ENCODE peak calls at places on chromosomes 3 and 15, in six cellular contexts. R is psoas muscle, Y is HFF-Myc, X is DND-41, C is tibial artery, I is GM06990. F is an unnamed sample.

GRCh38 chr15:81098884-81099601 is 35.0 kb upstream of the CFAP161 start:
- DNase-seq in R (peak), Y (no peak), X (no peak), C (peak), I (no peak), F (no peak)

GRCh38 chr15:68208641-68209240 is 3.6 kb upstream of the CALML4 start:
- DNase-seq in R (no peak), Y (no peak), X (no peak), C (peak), I (no peak), F (no peak)

GRCh38 chr3:67018789-67019525 is 20.9 kb downstream of the KBTBD8 start:
- DNase-seq in R (no peak), Y (no peak), X (no peak), C (no peak), I (no peak), F (no peak)

GRCh38 chr3:125055913-125056705 is at the start of gene HEG1:
- DNase-seq in R (peak), Y (no peak), X (peak), C (peak), I (peak), F (peak)

GRCh38 chr3:99952306-99952705 is 134.6 kb downstream of the CMSS1 start:
- DNase-seq in R (no peak), Y (no peak), X (no peak), C (no peak), I (no peak), F (no peak)

GRCh38 chr3:30231277-30232141 is 374.9 kb upstream of the TGFBR2 start:
- DNase-seq in R (no peak), Y (peak), X (no peak), C (no peak), I (no peak), F (no peak)

GRCh38 chr3:514206-514605 is 317.6 kb downstream of the CHL1 start:
- DNase-seq in R (no peak), Y (no peak), X (no peak), C (no peak), I (no peak), F (no peak)

GRCh38 chr3:106560451-106560966 is 691.7 kb upstream of the CBLB start:
- DNase-seq in R (no peak), Y (no peak), X (no peak), C (no peak), I (no peak), F (no peak)

GRCh38 chr15:89656116-89656815 is 999 bp upstream of the KIF7 start:
- DNase-seq in R (no peak), Y (no peak), X (no peak), C (peak), I (no peak), F (no peak)

GRCh38 chr3:183013074-183013473 is 32.7 kb upstream of the DCUN1D1 start:
- DNase-seq in R (no peak), Y (no peak), X (no peak), C (no peak), I (no peak), F (no peak)

GRCh38 chr15:93038064-93038705 is 50.8 kb downstream of the RGMA start:
- DNase-seq in R (peak), Y (no peak), X (no peak), C (no peak), I (no peak), F (no peak)

GRCh38 chr15:101723161-101723873 is 956 bp downstream of the TARS3 start:
- DNase-seq in R (no peak), Y (peak), X (peak), C (no peak), I (peak), F (no peak)

GRCh38 chr3:175307642-175308041 is 448.5 kb downstream of the NAALADL2 start:
- DNase-seq in R (no peak), Y (no peak), X (no peak), C (no peak), I (no peak), F (no peak)

GRCh38 chr3:116085456-116085855 is 359.8 kb downstream of the LSAMP start:
- DNase-seq in R (no peak), Y (no peak), X (no peak), C (no peak), I (no peak), F (no peak)

GRCh38 chr15:58510715-58511465 is 79.1 kb downstream of the LIPC start:
- DNase-seq in R (no peak), Y (no peak), X (no peak), C (no peak), I (no peak), F (no peak)

GRCh38 chr15:73704869-73705645 is 20.9 kb downstream of the CD276 start:
- DNase-seq in R (peak), Y (no peak), X (peak), C (peak), I (peak), F (peak)

GRCh38 chr3:116135462-116135861 is 309.8 kb downstream of the LSAMP start:
- DNase-seq in R (peak), Y (peak), X (no peak), C (no peak), I (no peak), F (no peak)

GRCh38 chr15:90918034-90918788 is 14.1 kb downstream of the HDDC3 start:
- DNase-seq in R (peak), Y (no peak), X (no peak), C (no peak), I (no peak), F (no peak)

GRCh38 chr3:135622657-135623056 is 342.9 kb upstream of the PPP2R3A start:
- DNase-seq in R (no peak), Y (no peak), X (no peak), C (no peak), I (no peak), F (no peak)

GRCh38 chr3:186220886-186221285 is 112.0 kb upstream of the ETV5 start:
- DNase-seq in R (peak), Y (no peak), X (no peak), C (peak), I (no peak), F (no peak)
- TF ChIP-seq CTCF in R (peak), Y (no peak), X (no peak), C (peak), I (no peak), F (no peak)

GRCh38 chr15:51830279-51830806 is 890 bp downstream of the TMOD3 start:
- DNase-seq in R (no peak), Y (peak), X (no peak), C (no peak), I (peak), F (no peak)

GRCh38 chr15:51837784-51838183 is 8.3 kb downstream of the TMOD3 start:
- DNase-seq in R (no peak), Y (no peak), X (no peak), C (no peak), I (peak), F (no peak)

GRCh38 chr15:51828621-51829359 is 663 bp upstream of the TMOD3 start:
- DNase-seq in R (no peak), Y (no peak), X (no peak), C (no peak), I (no peak), F (no peak)

GRCh38 chr15:51829360-51830278 is at the start of gene TMOD3:
- DNase-seq in R (peak), Y (no peak), X (peak), C (peak), I (peak), F (peak)

GRCh38 chr15:51833782-51834181 is 4.3 kb downstream of the TMOD3 start:
- DNase-seq in R (no peak), Y (no peak), X (no peak), C (no peak), I (no peak), F (no peak)
- TF ChIP-seq CTCF in R (no peak), Y (no peak), X (no peak), C (no peak), I (no peak), F (no peak)

GRCh38 chr3:11653298-11654055 is 9.8 kb upstream of the VGLL4 start:
- DNase-seq in R (no peak), Y (no peak), X (no peak), C (no peak), I (no peak), F (no peak)
- TF ChIP-seq CTCF in R (peak), Y (no peak), X (peak), C (no peak), I (no peak), F (no peak)

GRCh38 chr3:33003308-33003707 is 51.9 kb downstream of the CCR4 start:
- DNase-seq in R (no peak), Y (no peak), X (no peak), C (no peak), I (no peak), F (no peak)
- TF ChIP-seq CTCF in R (no peak), Y (no peak), X (no peak), C (no peak), I (no peak), F (no peak)

GRCh38 chr3:13749063-13749764 is 130.7 kb downstream of the WNT7A start:
- DNase-seq in R (no peak), Y (no peak), X (no peak), C (no peak), I (no peak), F (no peak)
- TF ChIP-seq CTCF in R (no peak), Y (no peak), X (no peak), C (no peak), I (no peak), F (no peak)

GRCh38 chr15:79130535-79131130 is 40.1 kb upstream of the RASGRF1 start:
- DNase-seq in R (no peak), Y (no peak), X (no peak), C (no peak), I (no peak), F (no peak)
- TF ChIP-seq CTCF in R (no peak), Y (peak), X (no peak), C (no peak), I (peak), F (no peak)

GRCh38 chr15:56286213-56286612 is 42.5 kb upstream of the RFX7 start:
- DNase-seq in R (no peak), Y (no peak), X (peak), C (no peak), I (no peak), F (no peak)
- TF ChIP-seq CTCF in R (peak), Y (peak), X (peak), C (no peak), I (peak), F (no peak)

DNA sequence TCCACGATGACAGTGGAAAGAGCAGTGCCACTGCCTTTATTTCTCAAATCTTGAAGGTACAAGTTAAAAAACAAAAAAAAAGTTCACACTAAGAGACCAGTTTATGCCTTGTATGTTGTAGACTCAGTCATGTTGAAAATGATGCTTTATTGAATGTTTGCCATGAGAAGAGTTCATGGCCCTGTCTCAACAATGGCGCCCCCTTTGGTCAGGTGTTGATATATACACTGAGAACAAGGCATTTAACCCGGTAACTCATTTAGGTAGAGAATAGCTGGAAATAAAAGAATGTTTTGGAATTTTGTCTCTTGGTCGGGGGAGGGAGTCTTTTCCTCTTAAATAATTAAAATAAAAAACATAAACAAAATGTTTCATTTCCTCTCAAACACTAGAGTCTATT is 145.6 kb upstream of the SLC2A2 start:
- DNase-seq in R (no peak), Y (no peak), X (no peak), C (no peak), I (no peak), F (no peak)
- TF ChIP-seq CTCF in R (no peak), Y (peak), X (peak), C (no peak), I (peak), F (no peak)

GRCh38 chr3:180804871-180805430 is 107.5 kb upstream of the FXR1 start:
- DNase-seq in R (no peak), Y (no peak), X (no peak), C (no peak), I (no peak), F (no peak)
- TF ChIP-seq CTCF in R (peak), Y (no peak), X (no peak), C (peak), I (no peak), F (no peak)

GRCh38 chr15:79314186-79314585 is 3.3 kb downstream of the TMED3 start:
- DNase-seq in R (no peak), Y (no peak), X (no peak), C (no peak), I (no peak), F (no peak)

GRCh38 chr15:79310612-79310984 is 314 bp upstream of the TMED3 start:
- DNase-seq in R (no peak), Y (no peak), X (no peak), C (no peak), I (no peak), F (no peak)

GRCh38 chr15:79311901-79312553 is 1.1 kb downstream of the TMED3 start:
- DNase-seq in R (no peak), Y (no peak), X (no peak), C (no peak), I (peak), F (no peak)

GRCh38 chr15:79308874-79309273 is 2.0 kb upstream of the TMED3 start:
- DNase-seq in R (no peak), Y (no peak), X (no peak), C (no peak), I (no peak), F (no peak)

GRCh38 chr15:79310985-79311900 is at the start of gene TMED3:
- DNase-seq in R (peak), Y (peak), X (peak), C (peak), I (peak), F (peak)
- TF ChIP-seq CTCF in R (no peak), Y (peak), X (peak), C (no peak), I (peak), F (no peak)